ENCODE peak calls at places on chromosomes 3 and 15, in seven cellular contexts. X is activated naive CD8-positive, alpha-beta T cell treated with anti-CD3 and anti-CD28 coated beads for 36 hours; O is dorsolateral prefrontal cortex; L is left lung; D is iPS DF 6.9; F is activated CD8-positive, alpha-beta memory T cell treated with anti-CD3 and anti-CD28 coated beads, Interleukin-2, amount 50 U/mL, for 4 hours; H is AG04449. S is an unnamed sample.

GRCh38 chr3:129122697-129123055 is 1.1 kb upstream of the RAB43 start:
- DNase-seq in X (no peak), O (no peak), L (no peak), D (no peak), F (no peak), H (no peak), S (no peak)

GRCh38 chr3:32106929-32107362 is 526 bp downstream of the GPD1L start:
- DNase-seq in X (no peak), O (no peak), L (peak; percentile 84), D (no peak), F (no peak), H (no peak), S (no peak)

GRCh38 chr3:45414823-45415222 is 26.4 kb downstream of the LARS2 start:
- DNase-seq in X (no peak), O (no peak), L (no peak), D (no peak), F (no peak), H (no peak), S (no peak)

GRCh38 chr3:102466001-102466400 is 31.2 kb downstream of the ZPLD1 start:
- DNase-seq in X (no peak), O (no peak), L (no peak), D (no peak), F (no peak), H (no peak), S (no peak)

GRCh38 chr3:191120447-191121304 is 78.4 kb upstream of the OSTN start:
- DNase-seq in X (no peak), O (no peak), L (no peak), D (no peak), F (no peak), H (no peak), S (no peak)

GRCh38 chr3:120894285-120894684 is 13.7 kb upstream of the STXBP5L start:
- DNase-seq in X (no peak), O (no peak), L (no peak), D (no peak), F (no peak), H (no peak), S (no peak)

GRCh38 chr15:60379466-60380274 is 18.1 kb downstream of the ANXA2 start:
- DNase-seq in X (no peak), O (no peak), L (no peak), D (no peak), F (no peak), H (peak; percentile 98), S (no peak)

GRCh38 chr3:162166543-162166942 is 669.9 kb downstream of the OTOL1 start:
- DNase-seq in X (no peak), O (no peak), L (no peak), D (no peak), F (no peak), H (no peak), S (no peak)

GRCh38 chr3:72329354-72329753 is 518.9 kb downstream of the SHQ1 start:
- DNase-seq in X (no peak), O (peak; percentile 83), L (no peak), D (no peak), F (no peak), H (no peak), S (no peak)

GRCh38 chr3:146404451-146404850 is 64.9 kb downstream of the PLSCR2 start:
- DNase-seq in X (no peak), O (no peak), L (no peak), D (no peak), F (no peak), H (no peak), S (no peak)

GRCh38 chr3:23807161-23808015 is 1.6 kb downstream of the UBE2E1 start:
- DNase-seq in X (no peak), O (no peak), L (no peak), D (no peak), F (no peak), H (peak; percentile 7), S (no peak)

GRCh38 chr3:194801378-194802124 is 115.9 kb downstream of the FAM43A start:
- DNase-seq in X (no peak), O (no peak), L (no peak), D (no peak), F (no peak), H (no peak), S (no peak)

GRCh38 chr15:77980094-77980493 is 97.4 kb downstream of the TBC1D2B start:
- DNase-seq in X (no peak), O (no peak), L (peak; percentile 10), D (no peak), F (no peak), H (no peak), S (no peak)

GRCh38 chr3:15108082-15108545 is 9.2 kb upstream of the RBSN start:
- DNase-seq in X (peak; percentile 75), O (peak; percentile 76), L (peak; percentile 75), D (peak; percentile 75), F (peak; percentile 73), H (no peak), S (peak; percentile 62)

GRCh38 chr15:75230524-75231371 is 27.4 kb upstream of the GOLGA6C start:
- DNase-seq in X (no peak), O (no peak), L (peak; percentile 26), D (no peak), F (no peak), H (no peak), S (no peak)

GRCh38 chr3:111538687-111539086 is 3.3 kb upstream of the CD96 start:
- DNase-seq in X (no peak), O (no peak), L (no peak), D (no peak), F (no peak), H (no peak), S (no peak)

GRCh38 chr3:196063456-196063855 is 18.4 kb downstream of the TFRC start:
- DNase-seq in X (no peak), O (no peak), L (no peak), D (no peak), F (no peak), H (no peak), S (no peak)

GRCh38 chr15:85330941-85331588 is 49.3 kb upstream of the AKAP13 start:
- DNase-seq in X (peak; percentile 82), O (peak; percentile 45), L (peak; percentile 90), D (peak; percentile 74), F (peak; percentile 66), H (peak; percentile 63), S (peak; percentile 47)

GRCh38 chr15:91857224-91857585 is 3.7 kb downstream of the SLCO3A1 start:
- DNase-seq in X (no peak), O (no peak), L (no peak), D (no peak), F (no peak), H (no peak), S (no peak)

GRCh38 chr3:18098960-18099587 is 326.1 kb downstream of the SATB1 start:
- DNase-seq in X (peak; percentile 70), O (no peak), L (no peak), D (no peak), F (no peak), H (peak; percentile 46), S (no peak)

GRCh38 chr3:22012471-22012870 is 261.5 kb upstream of the ZNF385D start:
- DNase-seq in X (no peak), O (no peak), L (no peak), D (no peak), F (no peak), H (peak; percentile 14), S (no peak)

GRCh38 chr3:122356402-122356801 is 26.6 kb downstream of the MIX23 start:
- DNase-seq in X (no peak), O (no peak), L (peak; percentile 37), D (peak; percentile 1), F (no peak), H (no peak), S (no peak)

GRCh38 chr3:158127250-158128219 is 17.6 kb downstream of the RSRC1 start:
- DNase-seq in X (no peak), O (no peak), L (no peak), D (no peak), F (no peak), H (no peak), S (no peak)

GRCh38 chr15:101646652-101647051 is 5.5 kb downstream of the TM2D3 start:
- DNase-seq in X (no peak), O (no peak), L (no peak), D (no peak), F (no peak), H (no peak), S (no peak)

GRCh38 chr3:5787863-5788488 is 600.5 kb downstream of the EDEM1 start:
- DNase-seq in X (no peak), O (peak; percentile 71), L (peak; percentile 33), D (no peak), F (no peak), H (no peak), S (no peak)

GRCh38 chr3:114214542-114215341 is 22.6 kb downstream of the ZNF80 start:
- DNase-seq in X (peak; percentile 38), O (no peak), L (no peak), D (peak; percentile 41), F (no peak), H (no peak), S (peak; percentile 52)

GRCh38 chr15:62568004-62568403 is 402.9 kb upstream of the C2CD4B start:
- DNase-seq in X (no peak), O (no peak), L (no peak), D (no peak), F (no peak), H (no peak), S (no peak)

GRCh38 chr15:63381301-63382192 is at the start of gene CA12:
- DNase-seq in X (peak; percentile 43), O (peak; percentile 48), L (no peak), D (no peak), F (no peak), H (no peak), S (no peak)

GRCh38 chr3:59321881-59322540 is 272.2 kb upstream of the CFAP20DC start:
- DNase-seq in X (no peak), O (no peak), L (no peak), D (no peak), F (no peak), H (no peak), S (no peak)